ENCODE peak calls at places on chromosomes 12 and 14, in eight cellular contexts. J is astrocyte of the spinal cord; P is stimulated activated CD4-positive, alpha-beta T cell treated with anti-CD3 and anti-CD28 coated beads, Interleukin-4, amount 100 ng/mL, for 1 hour; L is GM18507; U is endothelial cell; W is mucosa of descending colon; N is astrocyte of the cerebellum; V is NCI-H1092 treated with DMSO at 0.1 percent for 48 hours. G is an unnamed sample.

GRCh38 chr12:115337693-115338543 is 653.9 kb upstream of the TBX3 start:
- DNase-seq in J (peak), P (no peak), L (no peak), U (no peak), W (no peak), N (peak), V (no peak), G (no peak)

GRCh38 chr14:28297559-28297958 is 469.0 kb upstream of the FOXG1 start:
- DNase-seq in J (peak), P (no peak), L (no peak), U (no peak), W (no peak), N (peak), V (no peak), G (no peak)

GRCh38 chr14:85533821-85534271 is 3.9 kb downstream of the FLRT2 start:
- DNase-seq in J (peak), P (no peak), L (no peak), U (peak), W (no peak), N (no peak), V (peak), G (no peak)

GRCh38 chr14:105061428-105062047 is 3.7 kb downstream of the GPR132 start:
- DNase-seq in J (no peak), P (peak), L (no peak), U (no peak), W (peak), N (no peak), V (no peak), G (peak)

GRCh38 chr12:59736786-59737185 is 141.0 kb downstream of the SLC16A7 start:
- DNase-seq in J (peak), P (no peak), L (no peak), U (no peak), W (no peak), N (peak), V (no peak), G (no peak)

GRCh38 chr12:88834226-88834625 is 254.0 kb upstream of the KITLG start:
- DNase-seq in J (no peak), P (no peak), L (no peak), U (no peak), W (no peak), N (no peak), V (no peak), G (no peak)

GRCh38 chr14:35821546-35822411 is 4.4 kb upstream of the BRMS1L start:
- DNase-seq in J (peak), P (no peak), L (no peak), U (peak), W (no peak), N (no peak), V (peak), G (no peak)

GRCh38 chr12:96223411-96224218 is 29.4 kb downstream of the ELK3 start:
- DNase-seq in J (no peak), P (no peak), L (no peak), U (no peak), W (no peak), N (no peak), V (no peak), G (no peak)

GRCh38 chr12:108000111-108000510 is 129.0 kb upstream of the WSCD2 start:
- DNase-seq in J (no peak), P (no peak), L (no peak), U (no peak), W (no peak), N (no peak), V (peak), G (no peak)

GRCh38 chr14:32208490-32208889 is 5.4 kb upstream of the RNU6-8 start:
- DNase-seq in J (no peak), P (no peak), L (no peak), U (no peak), W (no peak), N (no peak), V (no peak), G (no peak)